ENCODE peak calls at places on chromosomes 2 and 18, in nine cellular contexts. S, O, G, X, J, P, N, M and E are unnamed samples.

GRCh38 chr2:74834806-74835755 is 1.2 kb downstream of the HK2 start:
- DNase-seq in S (no peak), O (no peak), G (peak; percentile 62), X (peak; percentile 73), J (peak; percentile 68), P (peak; percentile 69), N (peak; percentile 42), M (no peak), E (no peak)

GRCh38 chr2:106108351-106108750 is 85.8 kb downstream of the UXS1 start:
- DNase-seq in S (no peak), O (no peak), G (no peak), X (no peak), J (no peak), P (peak; percentile 68), N (peak; percentile 56), M (peak; percentile 10), E (no peak)

GRCh38 chr2:202780514-202781021 is 91.0 kb downstream of the ICA1L start:
- DNase-seq in S (no peak), O (no peak), G (no peak), X (peak; percentile 2), J (no peak), P (no peak), N (peak; percentile 43), M (peak; percentile 57), E (no peak)

GRCh38 chr2:2542966-2543555 is 212.0 kb upstream of the MYT1L start:
- DNase-seq in S (no peak), O (no peak), G (no peak), X (no peak), J (no peak), P (no peak), N (no peak), M (no peak), E (no peak)

GRCh38 chr2:98520806-98521205 is 76.1 kb downstream of the INPP4A start:
- DNase-seq in S (no peak), O (no peak), G (no peak), X (no peak), J (no peak), P (no peak), N (no peak), M (no peak), E (no peak)

GRCh38 chr2:170815746-170816498 is 765 bp upstream of the GAD1 start:
- DNase-seq in S (no peak), O (peak; percentile 76), G (peak; percentile 89), X (peak; percentile 88), J (no peak), P (peak; percentile 58), N (peak; percentile 29), M (no peak), E (peak; percentile 40)

GRCh38 chr2:152336854-152337510 is 2.0 kb downstream of the FMNL2 start:
- DNase-seq in S (no peak), O (peak; percentile 44), G (peak; percentile 5), X (peak; percentile 16), J (no peak), P (peak; percentile 59), N (peak; percentile 75), M (no peak), E (no peak)

GRCh38 chr18:64073956-64074355 is 74.9 kb downstream of the LINC00305 start:
- DNase-seq in S (no peak), O (no peak), G (no peak), X (no peak), J (no peak), P (no peak), N (no peak), M (no peak), E (no peak)

GRCh38 chr2:95258271-95258670 is 16.0 kb upstream of the PROM2 start:
- DNase-seq in S (no peak), O (no peak), G (no peak), X (no peak), J (no peak), P (no peak), N (no peak), M (no peak), E (no peak)

GRCh38 chr2:240213476-240214391 is 73.3 kb upstream of the OTOS start:
- DNase-seq in S (no peak), O (peak; percentile 18), G (no peak), X (no peak), J (peak; percentile 22), P (no peak), N (no peak), M (no peak), E (peak; percentile 13)

GRCh38 chr2:15829091-15829801 is 111.1 kb upstream of the MYCN start:
- DNase-seq in S (no peak), O (no peak), G (no peak), X (no peak), J (no peak), P (no peak), N (no peak), M (no peak), E (no peak)

GRCh38 chr2:128354161-128354560 is 35.5 kb upstream of the HS6ST1 start:
- DNase-seq in S (no peak), O (no peak), G (no peak), X (no peak), J (no peak), P (no peak), N (no peak), M (no peak), E (no peak)

GRCh38 chr2:11103984-11104793 is 51.1 kb upstream of the SLC66A3 start:
- DNase-seq in S (no peak), O (no peak), G (no peak), X (no peak), J (no peak), P (no peak), N (no peak), M (no peak), E (no peak)

GRCh38 chr2:37645836-37646235 is 25.6 kb downstream of the CDC42EP3 start:
- DNase-seq in S (no peak), O (no peak), G (no peak), X (no peak), J (no peak), P (no peak), N (no peak), M (no peak), E (no peak)

GRCh38 chr2:37649518-37649917 is 21.9 kb downstream of the CDC42EP3 start:
- DNase-seq in S (no peak), O (no peak), G (no peak), X (no peak), J (no peak), P (no peak), N (no peak), M (no peak), E (no peak)

GRCh38 chr2:37647941-37648315 is 23.5 kb downstream of the CDC42EP3 start:
- DNase-seq in S (no peak), O (no peak), G (no peak), X (no peak), J (no peak), P (peak; percentile 28), N (no peak), M (no peak), E (no peak)

GRCh38 chr2:37650548-37651101 is 20.8 kb downstream of the CDC42EP3 start:
- DNase-seq in S (no peak), O (no peak), G (no peak), X (no peak), J (no peak), P (no peak), N (no peak), M (no peak), E (no peak)

DNA sequence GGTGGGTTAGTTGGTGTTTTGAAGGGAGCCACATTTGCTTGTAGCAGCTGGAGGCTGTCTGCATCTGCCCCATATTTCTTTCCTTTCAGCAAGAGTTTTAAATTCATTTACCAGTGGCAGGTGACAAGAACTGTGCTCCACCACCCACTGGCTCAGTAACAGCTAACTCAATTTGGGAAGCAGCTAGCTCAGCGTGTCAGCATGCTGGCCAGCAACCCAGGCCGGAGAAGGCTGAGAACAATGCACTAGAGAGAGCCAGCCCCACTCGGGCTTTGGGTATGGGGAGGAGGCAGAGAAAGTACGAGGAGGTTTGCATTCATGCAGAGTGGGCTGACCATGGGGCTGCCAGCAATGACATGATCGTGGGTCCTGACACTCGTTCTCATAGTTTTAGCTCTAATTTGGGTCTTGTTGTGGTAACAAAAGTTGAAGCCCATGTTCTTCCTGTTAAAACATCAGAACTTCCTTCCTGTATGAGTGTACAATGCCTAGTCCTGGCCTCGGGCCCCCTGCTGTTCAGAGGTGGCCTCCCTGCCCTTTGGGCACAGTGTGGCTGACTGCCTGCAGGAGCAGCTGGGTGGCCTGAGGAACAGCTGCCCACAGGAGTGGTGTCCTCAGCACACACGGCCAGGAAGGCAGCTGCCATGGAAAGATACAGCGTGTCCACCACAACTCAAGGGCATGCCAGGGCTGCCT is 23.0 kb downstream of the CDC42EP3 start:
- DNase-seq in S (no peak), O (peak; percentile 54), G (peak; percentile 26), X (no peak), J (peak; percentile 62), P (peak; percentile 38), N (no peak), M (no peak), E (peak; percentile 57)
- TF ChIP-seq CTCF in S (no peak), O (no peak), G (no peak), X (no peak), J (peak; percentile 66), P (peak; percentile 5), N (no peak), M (no peak), E (peak; percentile 47)

GRCh38 chr18:11767935-11768334 is 78.9 kb downstream of the GNAL start:
- DNase-seq in S (peak; percentile 79), O (no peak), G (no peak), X (no peak), J (no peak), P (peak; percentile 23), N (no peak), M (no peak), E (no peak)
- TF ChIP-seq CTCF in S (no peak), O (no peak), G (no peak), X (no peak), J (no peak), P (no peak), N (no peak), M (no peak), E (no peak)

DNA sequence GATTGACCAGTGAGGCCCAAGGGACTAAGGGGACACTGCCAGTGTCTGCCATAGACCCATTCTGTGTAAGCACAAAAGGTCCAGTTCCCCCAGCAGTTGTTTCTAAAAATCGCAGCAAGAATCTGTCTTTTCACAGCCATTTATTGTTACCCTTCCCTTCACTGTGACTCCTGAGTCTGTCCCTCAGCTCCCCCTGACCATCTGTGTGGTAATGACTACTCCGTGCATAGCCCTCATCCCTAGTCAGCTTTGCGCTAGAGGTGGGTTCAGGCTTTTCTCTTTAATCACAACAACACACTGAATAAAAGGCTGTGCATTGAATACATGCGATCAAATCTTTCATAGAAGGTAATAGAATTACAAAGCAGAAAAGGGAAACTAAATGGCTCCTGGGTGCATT is 835.9 kb upstream of the CDH2 start:
- DNase-seq in S (no peak), O (no peak), G (no peak), X (no peak), J (no peak), P (no peak), N (no peak), M (no peak), E (no peak)
- TF ChIP-seq CTCF in S (no peak), O (no peak), G (no peak), X (no peak), J (no peak), P (no peak), N (no peak), M (no peak), E (no peak)

DNA sequence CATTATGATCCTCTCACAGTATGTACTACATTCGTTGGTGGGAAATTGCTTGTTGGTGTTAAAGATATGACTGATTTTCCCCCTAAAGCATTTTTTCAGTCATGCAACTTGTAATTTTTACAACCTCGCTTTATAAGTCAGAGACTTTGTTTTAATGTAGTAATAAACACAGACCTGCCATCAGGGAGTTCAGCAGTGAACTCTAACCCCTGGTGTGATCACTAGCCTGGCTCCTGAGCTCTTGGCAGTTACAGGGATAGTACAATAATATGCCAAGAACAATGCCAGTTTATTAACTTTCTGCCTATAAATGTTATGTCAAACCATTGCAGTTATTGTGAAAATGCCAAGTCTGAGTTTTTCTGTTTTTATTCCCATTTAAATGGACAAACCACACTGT is 93.8 kb downstream of the EDAR start:
- DNase-seq in S (no peak), O (no peak), G (no peak), X (no peak), J (no peak), P (no peak), N (no peak), M (no peak), E (no peak)
- TF ChIP-seq CTCF in S (no peak), O (no peak), G (no peak), X (no peak), J (no peak), P (no peak), N (no peak), M (no peak), E (no peak)